ENCODE peak calls at places on chromosomes 6 and 20, in four cellular contexts. One of them, this sample, is unnamed.
A peak's percentile ranks its signal among the peaks of the same experiment; 100 is the strongest.

GRCh38 chr6:166602928-166603690 is 16.6 kb upstream of the RAMACL start:
- DNase-seq in K562: no peak
- DNase-seq in SK-N-SH: no peak
- DNase-seq in WTC11: no peak
- DNase-seq in this sample: no peak

GRCh38 chr6:14072084-14072483 is 45.5 kb upstream of the CD83 start:
- DNase-seq in K562: no peak
- DNase-seq in SK-N-SH: no peak
- DNase-seq in WTC11: no peak
- DNase-seq in this sample: no peak

GRCh38 chr6:111872521-111873177 is 603 bp downstream of the FYN start:
- DNase-seq in K562: peak; percentile 53
- DNase-seq in SK-N-SH: peak; percentile 70
- DNase-seq in WTC11: peak; percentile 59
- DNase-seq in this sample: no peak

GRCh38 chr6:97097068-97098047 is 172.8 kb downstream of the KLHL32 start:
- DNase-seq in K562: no peak
- DNase-seq in SK-N-SH: no peak
- DNase-seq in WTC11: no peak
- DNase-seq in this sample: no peak

GRCh38 chr6:79734374-79734773 is 103.2 kb downstream of the SH3BGRL2 start:
- DNase-seq in K562: no peak
- DNase-seq in SK-N-SH: no peak
- DNase-seq in WTC11: no peak
- DNase-seq in this sample: no peak

GRCh38 chr6:63307581-63308246 is 12.1 kb downstream of the LGSN start:
- DNase-seq in K562: no peak
- DNase-seq in SK-N-SH: peak; percentile 29
- DNase-seq in WTC11: no peak
- DNase-seq in this sample: peak; percentile 72

GRCh38 chr6:125273965-125274364 is 27.8 kb downstream of the HDDC2 start:
- DNase-seq in K562: no peak
- DNase-seq in SK-N-SH: no peak
- DNase-seq in WTC11: no peak
- DNase-seq in this sample: no peak

GRCh38 chr20:63177134-63177784 is 38.7 kb downstream of the YTHDF1 start:
- DNase-seq in K562: no peak
- DNase-seq in SK-N-SH: peak; percentile 69
- DNase-seq in WTC11: peak; percentile 67
- DNase-seq in this sample: no peak

GRCh38 chr20:53335509-53335908 is 258.1 kb downstream of the ZNF217 start:
- DNase-seq in K562: no peak
- DNase-seq in SK-N-SH: no peak
- DNase-seq in WTC11: no peak
- DNase-seq in this sample: no peak

GRCh38 chr6:18141805-18142590 is 12.9 kb downstream of the TPMT start:
- DNase-seq in K562: no peak
- DNase-seq in SK-N-SH: no peak
- DNase-seq in WTC11: no peak
- DNase-seq in this sample: no peak

GRCh38 chr6:139308284-139308916 is 16.6 kb upstream of the TXLNB start:
- DNase-seq in K562: no peak
- DNase-seq in SK-N-SH: no peak
- DNase-seq in WTC11: no peak
- DNase-seq in this sample: no peak

GRCh38 chr20:418858-419365 is 10.8 kb downstream of the RBCK1 start:
- DNase-seq in K562: no peak
- DNase-seq in SK-N-SH: no peak
- DNase-seq in WTC11: no peak
- DNase-seq in this sample: no peak

GRCh38 chr6:3348821-3349220 is 90.1 kb downstream of the PSMG4 start:
- DNase-seq in K562: no peak
- DNase-seq in SK-N-SH: no peak
- DNase-seq in WTC11: no peak
- DNase-seq in this sample: no peak

GRCh38 chr20:58495623-58496428 is 19.4 kb downstream of the APCDD1L start:
- DNase-seq in K562: no peak
- DNase-seq in SK-N-SH: no peak
- DNase-seq in WTC11: no peak
- DNase-seq in this sample: no peak

GRCh38 chr6:42766163-42766670 is 15.6 kb upstream of the BICRAL start:
- DNase-seq in K562: no peak
- DNase-seq in SK-N-SH: no peak
- DNase-seq in WTC11: no peak
- DNase-seq in this sample: no peak
- TF ChIP-seq FOXJ3 in K562: peak; percentile 17
- TF ChIP-seq FOXJ3 in SK-N-SH: no peak
- TF ChIP-seq FOXJ3 in WTC11: no peak
- TF ChIP-seq FOXJ3 in this sample: no peak

GRCh38 chr6:43740321-43740960 is 29.6 kb upstream of the VEGFA start:
- DNase-seq in K562: no peak
- DNase-seq in SK-N-SH: peak; percentile 12
- DNase-seq in WTC11: no peak
- DNase-seq in this sample: no peak
- TF ChIP-seq FOXJ3 in K562: no peak
- TF ChIP-seq FOXJ3 in SK-N-SH: no peak
- TF ChIP-seq FOXJ3 in WTC11: no peak
- TF ChIP-seq FOXJ3 in this sample: no peak

DNA sequence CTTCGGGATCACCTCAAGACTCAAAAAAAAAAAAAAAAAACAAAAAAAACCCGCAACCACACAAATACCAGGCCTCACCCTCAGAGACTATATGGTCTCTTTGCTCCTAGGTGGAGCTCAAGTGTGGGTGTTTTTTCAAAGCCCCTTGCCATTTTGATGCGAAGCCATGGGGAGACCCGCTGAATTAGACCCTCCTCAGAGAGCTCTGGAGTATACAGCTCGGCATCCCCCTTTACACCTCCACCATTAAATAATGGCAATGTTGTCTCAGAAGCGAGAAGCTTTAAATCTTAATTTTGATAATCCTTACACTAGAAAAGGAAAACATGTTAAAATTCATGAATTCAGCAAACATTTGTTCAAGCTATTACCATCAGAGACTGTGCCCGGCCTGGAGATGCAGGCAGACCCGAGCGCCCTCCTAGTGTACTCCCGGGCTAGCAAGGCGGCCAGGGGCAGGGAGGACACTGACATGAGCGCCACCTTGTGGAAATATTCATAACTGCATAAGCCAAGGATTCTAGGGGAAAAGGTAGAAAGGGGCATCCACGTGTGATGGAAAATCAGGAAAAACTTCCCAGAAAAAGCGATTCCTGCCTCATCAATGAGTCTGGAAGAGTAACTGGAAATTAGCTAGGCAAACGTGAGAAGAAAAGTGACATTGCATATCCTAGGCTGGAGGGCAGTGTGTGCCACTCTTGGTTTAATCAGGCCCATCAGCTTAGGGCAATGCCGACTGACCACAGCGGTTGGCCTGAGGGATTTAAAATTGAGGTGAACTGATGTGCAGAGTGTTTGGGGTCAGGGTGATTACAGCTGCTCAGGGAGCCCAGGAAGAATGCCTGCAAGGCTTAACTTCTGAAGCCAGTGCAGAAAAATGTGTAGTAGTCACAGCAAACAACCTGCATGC is 72.5 kb downstream of the B3GAT2 start:
- DNase-seq in K562: peak; percentile 80
- DNase-seq in SK-N-SH: peak; percentile 84
- DNase-seq in WTC11: peak; percentile 71
- DNase-seq in this sample: peak; percentile 59
- TF ChIP-seq FOXJ3 in K562: no peak
- TF ChIP-seq FOXJ3 in SK-N-SH: no peak
- TF ChIP-seq FOXJ3 in WTC11: no peak
- TF ChIP-seq FOXJ3 in this sample: no peak

DNA sequence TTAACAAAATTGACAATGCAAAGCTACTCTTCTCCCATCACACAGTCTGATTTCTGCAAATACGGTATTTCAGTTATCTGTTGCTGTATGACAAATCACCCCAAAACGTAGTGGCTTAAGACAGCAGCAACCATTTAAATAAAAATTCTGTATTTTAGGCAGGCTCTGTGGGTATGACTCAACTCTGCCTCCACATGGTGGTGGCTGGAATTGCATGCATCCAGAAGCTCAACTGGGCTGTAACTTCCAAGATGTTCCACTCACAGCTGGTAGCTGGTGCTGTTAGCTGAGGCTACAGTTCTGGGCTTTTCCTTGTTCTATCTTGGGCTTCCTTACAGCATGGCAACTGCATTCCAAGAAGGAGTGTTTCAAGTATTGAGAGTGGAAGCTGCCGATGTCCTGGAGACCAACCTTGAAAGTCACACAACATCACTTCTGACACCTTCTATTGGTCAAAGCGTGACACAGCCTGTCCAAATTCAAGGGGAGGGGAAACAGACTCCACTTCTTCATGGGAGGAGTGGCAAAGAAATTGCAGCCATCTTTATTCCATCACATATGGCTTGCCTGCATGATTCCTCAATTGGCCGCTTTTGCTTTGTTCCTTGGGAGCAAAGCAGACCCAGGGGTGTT is 39.7 kb upstream of the TULP1 start:
- DNase-seq in K562: peak; percentile 83
- DNase-seq in SK-N-SH: peak; percentile 40
- DNase-seq in WTC11: peak; percentile 79
- DNase-seq in this sample: peak; percentile 40
- TF ChIP-seq FOXJ3 in K562: no peak
- TF ChIP-seq FOXJ3 in SK-N-SH: no peak
- TF ChIP-seq FOXJ3 in WTC11: no peak
- TF ChIP-seq FOXJ3 in this sample: no peak

DNA sequence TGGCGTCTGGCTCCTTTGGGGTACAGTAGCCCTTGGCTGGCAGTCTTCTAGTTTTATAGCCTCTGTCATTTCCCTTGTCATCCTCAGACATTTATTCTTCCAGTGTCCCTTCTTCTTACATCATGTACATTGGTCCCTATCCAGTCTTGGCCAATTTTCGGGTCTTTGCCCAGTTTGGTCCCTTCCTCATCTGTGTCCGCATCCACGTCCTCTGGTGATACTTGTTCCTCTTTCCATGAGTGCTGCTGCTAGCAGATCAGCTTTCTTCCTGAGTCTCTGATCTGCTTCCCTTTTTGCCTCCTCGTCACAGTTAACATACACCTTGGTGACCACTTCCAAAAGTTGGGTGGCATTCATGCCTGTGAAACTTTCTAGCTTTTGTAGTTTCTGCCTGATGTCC is 86.2 kb upstream of the GPR6 start:
- DNase-seq in K562: no peak
- DNase-seq in SK-N-SH: no peak
- DNase-seq in WTC11: no peak
- DNase-seq in this sample: no peak
- TF ChIP-seq FOXJ3 in K562: no peak
- TF ChIP-seq FOXJ3 in SK-N-SH: no peak
- TF ChIP-seq FOXJ3 in WTC11: no peak
- TF ChIP-seq FOXJ3 in this sample: no peak

DNA sequence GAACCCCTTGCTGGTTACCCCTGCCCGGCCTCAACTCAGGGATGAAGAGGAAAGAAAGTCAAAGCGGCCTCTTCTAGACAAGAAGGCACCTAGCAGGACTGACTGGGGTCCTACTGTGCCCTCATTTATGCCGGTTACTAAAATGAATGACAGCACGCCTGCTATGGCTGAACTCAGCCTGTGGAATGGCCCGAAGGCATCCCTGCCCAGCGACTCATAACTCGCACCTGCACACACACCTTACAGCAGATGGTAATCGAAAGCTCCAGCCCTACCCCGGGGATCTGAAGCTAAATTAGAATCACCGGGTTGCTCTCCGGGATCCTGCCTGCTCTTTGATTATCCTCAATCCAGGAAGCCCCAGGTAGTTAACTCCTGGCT is 747 bp upstream of the TXNDC5 start:
- DNase-seq in K562: no peak
- DNase-seq in SK-N-SH: no peak
- DNase-seq in WTC11: no peak
- DNase-seq in this sample: no peak
- TF ChIP-seq FOXJ3 in K562: no peak
- TF ChIP-seq FOXJ3 in SK-N-SH: no peak
- TF ChIP-seq FOXJ3 in WTC11: no peak
- TF ChIP-seq FOXJ3 in this sample: no peak

GRCh38 chr6:36594816-36595167 is 630 bp downstream of the SRSF3 start:
- DNase-seq in K562: no peak
- DNase-seq in SK-N-SH: no peak
- DNase-seq in WTC11: no peak
- DNase-seq in this sample: no peak

GRCh38 chr6:36595168-36595818 is 1.1 kb downstream of the SRSF3 start:
- DNase-seq in K562: no peak
- DNase-seq in SK-N-SH: peak; percentile 43
- DNase-seq in WTC11: no peak
- DNase-seq in this sample: peak; percentile 52

GRCh38 chr6:36598326-36598725 is 4.2 kb downstream of the SRSF3 start:
- DNase-seq in K562: no peak
- DNase-seq in SK-N-SH: no peak
- DNase-seq in WTC11: peak; percentile 2
- DNase-seq in this sample: no peak

GRCh38 chr6:36597775-36598174 is 3.6 kb downstream of the SRSF3 start:
- DNase-seq in K562: no peak
- DNase-seq in SK-N-SH: no peak
- DNase-seq in WTC11: peak; percentile 1
- DNase-seq in this sample: no peak

DNA sequence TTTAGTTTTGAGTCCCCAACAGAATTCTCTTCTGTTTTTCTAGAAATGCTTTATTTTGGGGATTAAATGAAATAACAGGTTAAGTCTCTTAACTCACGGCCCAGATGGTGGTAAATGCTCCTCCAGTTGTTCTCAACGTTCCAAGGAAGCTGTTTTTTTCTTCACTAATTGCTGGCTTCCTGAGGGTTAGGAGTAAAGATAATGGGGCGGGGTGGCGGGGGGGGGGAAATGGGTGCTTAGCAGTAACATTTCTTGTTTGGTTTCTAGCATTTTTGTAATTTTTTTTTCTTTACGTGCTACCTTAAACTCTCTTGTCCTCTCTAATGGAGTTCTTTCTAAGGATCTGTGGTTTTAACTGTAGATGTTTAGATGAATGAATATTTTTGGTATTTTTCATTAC is 2.2 kb downstream of the SRSF3 start:
- DNase-seq in K562: no peak
- DNase-seq in SK-N-SH: no peak
- DNase-seq in WTC11: no peak
- DNase-seq in this sample: no peak
- TF ChIP-seq FOXJ3 in K562: no peak
- TF ChIP-seq FOXJ3 in SK-N-SH: no peak
- TF ChIP-seq FOXJ3 in WTC11: no peak
- TF ChIP-seq FOXJ3 in this sample: no peak

This sample was measured in HepG2.